ENCODE peak calls at places on chromosomes 13 and 19, in six cellular contexts. Y, M, T, C, V and G are unnamed samples.

GRCh38 chr13:48437381-48437780 is 24.5 kb upstream of the LPAR6 start:
- DNase-seq in C (no peak), V (no peak), Y (no peak), T (no peak), M (no peak), G (peak)

GRCh38 chr13:95181586-95181985 is 119.7 kb downstream of the ABCC4 start:
- DNase-seq in T (no peak), C (no peak), Y (no peak), V (no peak), M (no peak), G (no peak)

GRCh38 chr19:41928221-41928683 is at the start of gene ERFL:
- DNase-seq in M (no peak), C (peak), T (peak), V (peak), Y (peak), G (no peak)

GRCh38 chr19:49042177-49042576 is 1.5 kb upstream of the CGB5 start:
- DNase-seq in T (no peak), Y (peak), V (no peak), M (no peak), C (peak), G (no peak)

GRCh38 chr19:18002347-18002850 is 5.6 kb upstream of the ARRDC2 start:
- DNase-seq in T (no peak), V (no peak), Y (no peak), M (no peak), C (no peak), G (no peak)

GRCh38 chr19:49676136-49676689 is 858 bp upstream of the PRMT1 start:
- DNase-seq in M (peak), Y (peak), V (peak), C (peak), T (peak), G (peak)

GRCh38 chr13:43110658-43111057 is 87.3 kb downstream of the DNAJC15 start:
- DNase-seq in M (no peak), C (no peak), T (no peak), Y (no peak), V (no peak), G (no peak)

GRCh38 chr19:11767633-11768133 is 883 bp downstream of the ZNF441 start:
- DNase-seq in V (peak), C (peak), T (peak), M (no peak), Y (peak), G (peak)

GRCh38 chr13:113927661-113928581 is 46.0 kb downstream of the C13orf46 start:
- DNase-seq in T (no peak), Y (peak), C (peak), V (no peak), M (peak), G (peak)

GRCh38 chr19:5631511-5632240 is 8.8 kb downstream of the SAFB start:
- DNase-seq in C (no peak), Y (peak), T (no peak), V (no peak), M (no peak), G (peak)

GRCh38 chr19:31448221-31448657 is 99.0 kb upstream of the TSHZ3 start:
- DNase-seq in V (no peak), T (no peak), M (no peak), Y (peak), C (no peak), G (peak)

GRCh38 chr13:97726664-97727235 is 226.7 kb upstream of the IPO5 start:
- DNase-seq in C (peak), V (no peak), T (no peak), Y (no peak), M (no peak), G (no peak)

GRCh38 chr13:92806215-92806614 is 420.4 kb upstream of the GPC6 start:
- DNase-seq in Y (peak), C (no peak), V (peak), M (no peak), T (no peak), G (peak)

GRCh38 chr19:48023518-48023917 is 20.4 kb downstream of the CABP5 start:
- DNase-seq in C (no peak), M (no peak), Y (no peak), V (no peak), T (no peak), G (no peak)

GRCh38 chr13:79423801-79424642 is 18.0 kb upstream of the RBM26 start:
- DNase-seq in Y (peak), M (no peak), T (peak), C (no peak), V (peak), G (peak)

GRCh38 chr13:67549331-67549730 is 319.2 kb upstream of the PCDH9 start:
- DNase-seq in M (no peak), C (no peak), V (no peak), Y (no peak), T (no peak), G (peak)

GRCh38 chr19:44024900-44025216 is 321 bp upstream of the ZNF222 start:
- DNase-seq in Y (no peak), T (no peak), M (no peak), C (no peak), V (no peak), G (no peak)

GRCh38 chr13:100234006-100234405 is 145.1 kb downstream of the PCCA start:
- DNase-seq in M (no peak), C (no peak), Y (no peak), T (peak), V (no peak), G (no peak)

GRCh38 chr13:93368705-93369104 is 142.1 kb downstream of the GPC6 start:
- DNase-seq in Y (no peak), V (no peak), C (no peak), T (no peak), M (no peak), G (no peak)

GRCh38 chr13:44371421-44371820 is 2.2 kb upstream of the SERP2 start:
- DNase-seq in M (no peak), Y (no peak), C (no peak), T (no peak), V (no peak), G (no peak)

GRCh38 chr13:44373601-44374347 is at the start of gene SERP2:
- DNase-seq in V (no peak), C (peak), Y (peak), T (peak), M (peak), G (peak)

GRCh38 chr13:44378277-44378676 is 4.7 kb downstream of the SERP2 start:
- DNase-seq in V (no peak), Y (no peak), M (no peak), T (no peak), C (no peak), G (no peak)

GRCh38 chr13:44373247-44373600 is 400 bp upstream of the SERP2 start:
- DNase-seq in V (no peak), T (no peak), C (peak), Y (no peak), M (no peak), G (no peak)

DNA sequence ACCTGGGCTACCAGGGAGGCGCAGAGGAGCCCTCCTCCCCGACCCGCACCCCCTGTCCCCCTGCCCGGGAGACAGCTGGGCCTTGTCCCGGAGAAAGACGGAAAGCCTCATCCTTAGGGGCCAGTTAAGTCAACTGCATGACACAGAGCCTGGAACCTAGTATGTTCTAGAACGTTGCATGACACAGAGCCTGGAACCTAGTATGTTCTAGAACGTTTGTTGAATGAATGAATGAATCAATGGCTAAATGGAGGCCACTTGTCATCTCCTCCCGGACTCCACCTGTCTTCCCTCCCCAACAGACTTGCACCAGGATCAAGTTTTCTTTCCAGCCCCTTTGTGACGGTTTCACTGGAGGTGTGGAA is 706 bp downstream of the SERP2 start:
- DNase-seq in V (no peak), M (no peak), C (no peak), Y (no peak), T (no peak), G (no peak)
- H3K4me2 ChIP-seq in V (no peak), M (no peak), C (peak), Y (peak), T (peak), G (peak)

GRCh38 chr19:51000981-51001380 is 423 bp downstream of the KLK8 start:
- DNase-seq in M (peak), T (peak), Y (no peak), V (no peak), C (no peak), G (no peak)
- H2AFZ ChIP-seq in M (no peak), T (peak), Y (no peak), V (no peak), C (no peak), G (no peak)

GRCh38 chr19:55635856-55636440 is 4.9 kb upstream of the ZNF580 start:
- DNase-seq in V (no peak), Y (peak), C (peak), T (no peak), M (no peak), G (no peak)

GRCh38 chr19:55636723-55637122 is 4.1 kb upstream of the ZNF580 start:
- DNase-seq in C (peak), T (no peak), M (no peak), V (no peak), Y (no peak), G (no peak)

GRCh38 chr19:55635334-55635717 is 5.5 kb upstream of the ZNF580 start:
- DNase-seq in V (no peak), C (peak), Y (peak), T (no peak), M (no peak), G (no peak)

GRCh38 chr19:55632463-55632834 is 8.1 kb upstream of the ZNF784 start:
- DNase-seq in T (peak), M (peak), C (peak), Y (peak), V (peak), G (peak)

DNA sequence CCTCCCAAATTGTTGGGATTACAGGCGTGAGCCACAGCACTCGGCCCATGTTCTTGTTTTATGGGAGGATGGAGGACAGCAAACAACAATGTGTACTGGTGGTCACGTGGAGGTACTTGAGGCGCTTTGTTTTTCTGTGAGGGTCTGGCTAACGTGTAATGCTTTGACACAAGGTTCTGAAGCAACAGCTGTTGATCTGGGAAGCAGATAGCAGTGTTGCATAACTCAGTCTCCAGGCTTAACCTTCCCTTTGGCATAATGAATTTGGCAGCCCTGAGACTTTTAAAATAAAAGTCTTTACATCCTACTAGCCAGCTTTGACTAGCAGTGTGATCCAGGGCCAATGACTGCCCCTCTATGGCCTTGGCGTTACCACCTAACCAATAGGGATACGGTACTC is 6.9 kb upstream of the ZNF580 start:
- DNase-seq in Y (no peak), T (no peak), V (no peak), C (peak), M (no peak), G (no peak)
- H3K4me2 ChIP-seq in Y (peak), T (peak), V (peak), C (peak), M (no peak), G (no peak)

GRCh38 chr13:110012102-110012739 is 225.8 kb upstream of the IRS2 start:
- DNase-seq in Y (peak), M (no peak), T (no peak), V (no peak), C (no peak), G (peak)
- H2AFZ ChIP-seq in Y (no peak), M (no peak), T (no peak), V (no peak), C (no peak), G (no peak)

GRCh38 chr19:56619131-56619530 is 23.8 kb upstream of the SMIM17 start:
- DNase-seq in Y (no peak), V (no peak), C (no peak), T (no peak), M (no peak), G (no peak)

GRCh38 chr19:56617531-56617930 is 22.4 kb downstream of the ZNF71 start:
- DNase-seq in Y (no peak), T (no peak), M (no peak), C (no peak), V (no peak), G (no peak)

GRCh38 chr19:56623006-56623405 is 20.0 kb upstream of the SMIM17 start:
- DNase-seq in Y (no peak), T (no peak), C (no peak), M (no peak), V (no peak), G (no peak)

GRCh38 chr19:56625708-56626107 is 17.3 kb upstream of the SMIM17 start:
- DNase-seq in M (no peak), Y (no peak), T (no peak), C (no peak), V (no peak), G (no peak)

DNA sequence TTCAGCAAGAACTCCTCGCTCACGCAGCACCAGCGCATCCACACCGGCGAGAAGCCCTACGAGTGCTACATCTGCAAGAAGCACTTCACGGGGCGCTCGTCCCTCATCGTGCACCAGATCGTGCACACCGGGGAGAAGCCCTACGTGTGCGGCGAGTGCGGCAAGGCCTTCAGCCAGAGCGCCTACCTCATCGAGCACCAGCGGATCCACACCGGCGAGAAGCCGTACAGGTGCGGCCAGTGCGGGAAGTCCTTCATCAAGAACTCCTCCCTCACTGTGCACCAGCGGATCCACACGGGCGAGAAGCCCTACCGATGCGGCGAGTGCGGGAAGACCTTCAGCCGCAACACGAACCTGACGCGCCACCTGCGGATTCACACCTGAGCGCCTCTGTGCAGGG is 20.6 kb upstream of the SMIM17 start:
- DNase-seq in V (no peak), T (no peak), M (no peak), C (no peak), Y (no peak), G (no peak)
- H3K4me2 ChIP-seq in V (no peak), T (no peak), M (no peak), C (no peak), Y (no peak), G (no peak)

DNA sequence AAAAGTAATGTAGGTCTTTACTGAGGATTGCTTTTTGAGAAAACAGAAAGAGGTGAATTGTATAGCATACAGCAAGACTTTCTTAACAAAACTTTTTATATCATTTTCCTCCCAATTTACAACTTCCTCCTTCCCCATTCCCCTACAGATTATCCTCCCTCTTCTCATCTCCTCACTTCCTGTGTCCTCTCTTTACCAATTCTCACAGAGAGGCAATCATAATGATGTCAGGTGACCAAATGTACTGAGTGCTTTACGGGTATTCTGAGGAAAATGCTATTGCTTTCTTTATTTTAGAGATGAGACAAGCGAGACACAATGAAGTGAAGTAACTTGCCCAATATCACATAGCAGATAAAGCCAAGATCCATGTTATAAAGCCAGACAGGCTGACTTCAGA is 1.7 kb upstream of the MTMR6 start:
- DNase-seq in M (no peak), T (no peak), C (no peak), V (no peak), Y (no peak), G (no peak)
- H2AFZ ChIP-seq in M (no peak), T (no peak), C (no peak), V (peak), Y (peak), G (no peak)

GRCh38 chr19:15137777-15138176 is 30.6 kb downstream of the SYDE1 start:
- DNase-seq in T (no peak), C (no peak), V (no peak), M (no peak), Y (peak), G (peak)
- H3K4me2 ChIP-seq in T (no peak), C (no peak), V (no peak), M (no peak), Y (no peak), G (no peak)

GRCh38 chr13:33797622-33798021 is 20.3 kb upstream of the RFC3 start:
- DNase-seq in T (no peak), M (no peak), V (no peak), Y (peak), C (no peak), G (peak)
- H2AFZ ChIP-seq in T (no peak), M (no peak), V (peak), Y (peak), C (peak), G (peak)

GRCh38 chr13:26749285-26749684 is 11.3 kb downstream of the GPR12 start:
- DNase-seq in V (no peak), T (no peak), Y (no peak), M (peak), C (no peak), G (no peak)
- H3K4me2 ChIP-seq in V (no peak), T (no peak), Y (no peak), M (no peak), C (no peak), G (no peak)